ENCODE peak calls at places on chromosome 5, in seven cellular contexts. One of them, this sample, is unnamed.

GRCh38 chr5:173302546-173303155 is 25.6 kb downstream of the STC2 start:
- DNase-seq in transverse colon: no peak
- DNase-seq in stimulated activated CD8-positive, alpha-beta memory T cell treated with anti-CD3 and anti-CD28 coated beads, Interleukin-7, amount 100 ng/mL, for 24 hours: no peak
- DNase-seq in T-helper 1 cell: no peak
- DNase-seq in SW 1271: no peak
- DNase-seq in left cardiac atrium: no peak
- DNase-seq in AG10803: peak; percentile 79
- DNase-seq in this sample: peak; percentile 88

GRCh38 chr5:119322312-119322947 is 33.4 kb upstream of the TNFAIP8 start:
- DNase-seq in AG10803: no peak
- DNase-seq in T-helper 1 cell: no peak
- DNase-seq in stimulated activated CD8-positive, alpha-beta memory T cell treated with anti-CD3 and anti-CD28 coated beads, Interleukin-7, amount 100 ng/mL, for 24 hours: no peak
- DNase-seq in transverse colon: no peak
- DNase-seq in SW 1271: no peak
- DNase-seq in left cardiac atrium: no peak
- DNase-seq in this sample: peak; percentile 10

GRCh38 chr5:167573274-167574127 is 717.9 kb upstream of the WWC1 start:
- DNase-seq in SW 1271: no peak
- DNase-seq in T-helper 1 cell: no peak
- DNase-seq in stimulated activated CD8-positive, alpha-beta memory T cell treated with anti-CD3 and anti-CD28 coated beads, Interleukin-7, amount 100 ng/mL, for 24 hours: no peak
- DNase-seq in left cardiac atrium: no peak
- DNase-seq in transverse colon: no peak
- DNase-seq in AG10803: peak; percentile 74
- DNase-seq in this sample: peak; percentile 48

GRCh38 chr5:22615964-22616363 is 237.2 kb downstream of the CDH12 start:
- DNase-seq in T-helper 1 cell: no peak
- DNase-seq in stimulated activated CD8-positive, alpha-beta memory T cell treated with anti-CD3 and anti-CD28 coated beads, Interleukin-7, amount 100 ng/mL, for 24 hours: no peak
- DNase-seq in transverse colon: no peak
- DNase-seq in left cardiac atrium: no peak
- DNase-seq in SW 1271: no peak
- DNase-seq in AG10803: no peak
- DNase-seq in this sample: no peak

GRCh38 chr5:18305288-18305899 is 671.1 kb downstream of the TAF11L14 start:
- DNase-seq in T-helper 1 cell: no peak
- DNase-seq in transverse colon: no peak
- DNase-seq in stimulated activated CD8-positive, alpha-beta memory T cell treated with anti-CD3 and anti-CD28 coated beads, Interleukin-7, amount 100 ng/mL, for 24 hours: no peak
- DNase-seq in SW 1271: no peak
- DNase-seq in AG10803: peak; percentile 29
- DNase-seq in left cardiac atrium: no peak
- DNase-seq in this sample: peak; percentile 39

GRCh38 chr5:80686757-80687156 is 32.0 kb upstream of the DHFR start:
- DNase-seq in SW 1271: no peak
- DNase-seq in AG10803: peak; percentile 20
- DNase-seq in left cardiac atrium: no peak
- DNase-seq in T-helper 1 cell: no peak
- DNase-seq in transverse colon: no peak
- DNase-seq in stimulated activated CD8-positive, alpha-beta memory T cell treated with anti-CD3 and anti-CD28 coated beads, Interleukin-7, amount 100 ng/mL, for 24 hours: no peak
- DNase-seq in this sample: peak; percentile 31

GRCh38 chr5:145775411-145775810 is 59.7 kb downstream of the PRELID2 start:
- DNase-seq in SW 1271: no peak
- DNase-seq in AG10803: peak; percentile 20
- DNase-seq in T-helper 1 cell: no peak
- DNase-seq in stimulated activated CD8-positive, alpha-beta memory T cell treated with anti-CD3 and anti-CD28 coated beads, Interleukin-7, amount 100 ng/mL, for 24 hours: no peak
- DNase-seq in left cardiac atrium: no peak
- DNase-seq in transverse colon: no peak
- DNase-seq in this sample: peak; percentile 51

GRCh38 chr5:923473-923873 is 30.8 kb downstream of the TRIP13 start:
- DNase-seq in AG10803: peak; percentile 65
- DNase-seq in SW 1271: peak; percentile 20
- DNase-seq in stimulated activated CD8-positive, alpha-beta memory T cell treated with anti-CD3 and anti-CD28 coated beads, Interleukin-7, amount 100 ng/mL, for 24 hours: peak; percentile 45
- DNase-seq in left cardiac atrium: peak; percentile 89
- DNase-seq in transverse colon: peak; percentile 79
- DNase-seq in T-helper 1 cell: peak; percentile 59
- DNase-seq in this sample: peak; percentile 71

GRCh38 chr5:38094889-38095288 is 163.5 kb upstream of the EGFLAM start:
- DNase-seq in stimulated activated CD8-positive, alpha-beta memory T cell treated with anti-CD3 and anti-CD28 coated beads, Interleukin-7, amount 100 ng/mL, for 24 hours: no peak
- DNase-seq in transverse colon: no peak
- DNase-seq in SW 1271: no peak
- DNase-seq in AG10803: no peak
- DNase-seq in T-helper 1 cell: no peak
- DNase-seq in left cardiac atrium: no peak
- DNase-seq in this sample: no peak

GRCh38 chr5:4079881-4080280 is 484.2 kb downstream of the IRX1 start:
- DNase-seq in left cardiac atrium: no peak
- DNase-seq in stimulated activated CD8-positive, alpha-beta memory T cell treated with anti-CD3 and anti-CD28 coated beads, Interleukin-7, amount 100 ng/mL, for 24 hours: no peak
- DNase-seq in transverse colon: no peak
- DNase-seq in SW 1271: no peak
- DNase-seq in AG10803: no peak
- DNase-seq in T-helper 1 cell: no peak
- DNase-seq in this sample: no peak

GRCh38 chr5:42640835-42641234 is 115.8 kb upstream of the CCDC152 start:
- DNase-seq in T-helper 1 cell: no peak
- DNase-seq in SW 1271: no peak
- DNase-seq in left cardiac atrium: no peak
- DNase-seq in transverse colon: no peak
- DNase-seq in AG10803: no peak
- DNase-seq in stimulated activated CD8-positive, alpha-beta memory T cell treated with anti-CD3 and anti-CD28 coated beads, Interleukin-7, amount 100 ng/mL, for 24 hours: no peak
- DNase-seq in this sample: no peak

GRCh38 chr5:53090229-53090628 is 19.3 kb downstream of the MOCS2 start:
- DNase-seq in transverse colon: no peak
- DNase-seq in AG10803: no peak
- DNase-seq in stimulated activated CD8-positive, alpha-beta memory T cell treated with anti-CD3 and anti-CD28 coated beads, Interleukin-7, amount 100 ng/mL, for 24 hours: no peak
- DNase-seq in SW 1271: no peak
- DNase-seq in left cardiac atrium: no peak
- DNase-seq in T-helper 1 cell: no peak
- DNase-seq in this sample: no peak

GRCh38 chr5:68419637-68420452 is 204.3 kb downstream of the PIK3R1 start:
- DNase-seq in left cardiac atrium: no peak
- DNase-seq in stimulated activated CD8-positive, alpha-beta memory T cell treated with anti-CD3 and anti-CD28 coated beads, Interleukin-7, amount 100 ng/mL, for 24 hours: no peak
- DNase-seq in SW 1271: no peak
- DNase-seq in AG10803: peak; percentile 28
- DNase-seq in transverse colon: peak; percentile 46
- DNase-seq in T-helper 1 cell: no peak
- DNase-seq in this sample: peak; percentile 50

GRCh38 chr5:76926329-76927105 is 26.3 kb upstream of the CRHBP start:
- DNase-seq in stimulated activated CD8-positive, alpha-beta memory T cell treated with anti-CD3 and anti-CD28 coated beads, Interleukin-7, amount 100 ng/mL, for 24 hours: no peak
- DNase-seq in T-helper 1 cell: no peak
- DNase-seq in AG10803: no peak
- DNase-seq in SW 1271: no peak
- DNase-seq in left cardiac atrium: no peak
- DNase-seq in transverse colon: no peak
- DNase-seq in this sample: peak; percentile 6

GRCh38 chr5:2007437-2007905 is 124.7 kb upstream of the IRX4 start:
- DNase-seq in AG10803: no peak
- DNase-seq in transverse colon: no peak
- DNase-seq in left cardiac atrium: no peak
- DNase-seq in stimulated activated CD8-positive, alpha-beta memory T cell treated with anti-CD3 and anti-CD28 coated beads, Interleukin-7, amount 100 ng/mL, for 24 hours: no peak
- DNase-seq in SW 1271: no peak
- DNase-seq in T-helper 1 cell: no peak
- DNase-seq in this sample: no peak

GRCh38 chr5:96716716-96717115 is 54.5 kb downstream of the CAST start:
- DNase-seq in AG10803: no peak
- DNase-seq in stimulated activated CD8-positive, alpha-beta memory T cell treated with anti-CD3 and anti-CD28 coated beads, Interleukin-7, amount 100 ng/mL, for 24 hours: no peak
- DNase-seq in SW 1271: no peak
- DNase-seq in T-helper 1 cell: no peak
- DNase-seq in left cardiac atrium: no peak
- DNase-seq in transverse colon: no peak
- DNase-seq in this sample: no peak

GRCh38 chr5:50406874-50407273 is 34.2 kb downstream of the EMB start:
- DNase-seq in stimulated activated CD8-positive, alpha-beta memory T cell treated with anti-CD3 and anti-CD28 coated beads, Interleukin-7, amount 100 ng/mL, for 24 hours: no peak
- DNase-seq in left cardiac atrium: no peak
- DNase-seq in transverse colon: no peak
- DNase-seq in AG10803: peak; percentile 6
- DNase-seq in SW 1271: no peak
- DNase-seq in T-helper 1 cell: no peak
- DNase-seq in this sample: no peak

GRCh38 chr5:79567926-79568549 is 44.2 kb upstream of the TENT2 start:
- DNase-seq in transverse colon: no peak
- DNase-seq in T-helper 1 cell: no peak
- DNase-seq in left cardiac atrium: no peak
- DNase-seq in SW 1271: no peak
- DNase-seq in AG10803: peak; percentile 17
- DNase-seq in stimulated activated CD8-positive, alpha-beta memory T cell treated with anti-CD3 and anti-CD28 coated beads, Interleukin-7, amount 100 ng/mL, for 24 hours: no peak
- DNase-seq in this sample: peak; percentile 27

GRCh38 chr5:93596676-93597441 is 13.8 kb downstream of the NR2F1 start:
- DNase-seq in SW 1271: no peak
- DNase-seq in T-helper 1 cell: no peak
- DNase-seq in left cardiac atrium: no peak
- DNase-seq in stimulated activated CD8-positive, alpha-beta memory T cell treated with anti-CD3 and anti-CD28 coated beads, Interleukin-7, amount 100 ng/mL, for 24 hours: no peak
- DNase-seq in transverse colon: peak; percentile 70
- DNase-seq in AG10803: no peak
- DNase-seq in this sample: no peak